ENCODE peak calls at places on chromosomes 4 and X, in five cellular contexts. E, D, M, K and U are unnamed samples.

GRCh38 chr4:55553442-55553841 is 6.7 kb upstream of the CLOCK start:
- DNase-seq in E (no peak), M (no peak), K (no peak), D (no peak), U (no peak)

GRCh38 chr4:16205298-16206164 is 20.7 kb downstream of the TAPT1 start:
- DNase-seq in D (peak; percentile 18), M (peak; percentile 45), E (peak; percentile 14), K (no peak), U (no peak)

GRCh38 chr4:2074588-2074987 is 15.5 kb downstream of the NAT8L start:
- DNase-seq in M (no peak), K (no peak), D (no peak), E (no peak), U (no peak)

GRCh38 chr4:143021384-143021783 is 163.3 kb upstream of the USP38 start:
- DNase-seq in D (peak; percentile 40), M (peak; percentile 52), K (no peak), E (no peak), U (no peak)

GRCh38 chr4:978957-979701 is 5.8 kb upstream of the DGKQ start:
- DNase-seq in E (no peak), K (no peak), D (no peak), M (no peak), U (no peak)

GRCh38 chrX:23904096-23904495 is 3.6 kb downstream of the APOO start:
- DNase-seq in D (no peak), M (no peak), K (no peak), E (no peak), U (no peak)

GRCh38 chrX:113906168-113906567 is 677.7 kb upstream of the HTR2C start:
- DNase-seq in M (no peak), D (no peak), K (no peak), E (no peak), U (no peak)

GRCh38 chrX:19627533-19627932 is 112.2 kb upstream of the MAP3K15 start:
- DNase-seq in M (no peak), E (no peak), K (no peak), D (no peak), U (no peak)

GRCh38 chrX:20355187-20355586 is 88.5 kb upstream of the RPS6KA3 start:
- DNase-seq in D (no peak), K (no peak), E (no peak), M (no peak), U (no peak)

GRCh38 chrX:149074429-149074828 is 430.7 kb downstream of the IDS start:
- DNase-seq in K (peak; percentile 3), D (peak; percentile 1), M (peak; percentile 8), E (no peak), U (no peak)

GRCh38 chr4:42371306-42372063 is 25.8 kb upstream of the SHISA3 start:
- DNase-seq in D (no peak), M (peak; percentile 75), E (peak; percentile 9), K (no peak), U (no peak)

GRCh38 chrX:123084797-123085196 is 99.3 kb upstream of the GRIA3 start:
- DNase-seq in M (no peak), E (no peak), K (no peak), D (no peak), U (no peak)

GRCh38 chr4:138953962-138954371 is 61.6 kb upstream of the NOCT start:
- DNase-seq in E (no peak), K (no peak), D (no peak), M (no peak), U (no peak)

GRCh38 chr4:186827542-186827887 is 103.9 kb upstream of the FAT1 start:
- DNase-seq in K (no peak), M (no peak), D (no peak), E (no peak), U (no peak)

GRCh38 chr4:183118585-183118984 is 19.5 kb downstream of the WWC2 start:
- DNase-seq in K (no peak), E (no peak), M (no peak), D (no peak), U (no peak)

GRCh38 chr4:134470544-134470943 is 269.0 kb upstream of the PABPC4L start:
- DNase-seq in D (no peak), M (peak; percentile 3), K (no peak), E (no peak), U (peak; percentile 24)

GRCh38 chrX:120457766-120458180 is 11.3 kb downstream of the LAMP2 start:
- DNase-seq in E (no peak), D (peak; percentile 12), K (no peak), M (peak; percentile 9), U (no peak)

GRCh38 chr4:45100936-45101818 is 374.8 kb upstream of the GNPDA2 start:
- DNase-seq in E (no peak), K (no peak), M (no peak), D (no peak), U (no peak)

GRCh38 chr4:163113921-163114703 is 52.6 kb downstream of the NAF1 start:
- DNase-seq in E (no peak), M (no peak), D (no peak), K (no peak), U (no peak)

GRCh38 chrX:74521961-74522833 is 92.2 kb downstream of the RLIM start:
- DNase-seq in E (no peak), M (no peak), D (no peak), K (no peak), U (no peak)

GRCh38 chr4:81786770-81787169 is 315.1 kb upstream of the RASGEF1B start:
- DNase-seq in E (no peak), M (no peak), D (no peak), K (no peak), U (no peak)

GRCh38 chr4:138275946-138276621 is 33.9 kb upstream of the SLC7A11 start:
- DNase-seq in E (peak; percentile 25), D (no peak), K (no peak), M (no peak), U (no peak)

GRCh38 chr4:184775854-184776555 is 42.1 kb upstream of the CENPU start:
- DNase-seq in K (no peak), M (no peak), E (no peak), D (no peak), U (no peak)

GRCh38 chrX:48030237-48030636 is 23.4 kb downstream of the SPACA5 start:
- DNase-seq in D (no peak), E (no peak), K (no peak), M (no peak), U (no peak)

GRCh38 chrX:129099206-129099605 is 424.1 kb downstream of the SMARCA1 start:
- DNase-seq in M (no peak), E (no peak), D (no peak), K (peak; percentile 6), U (no peak)

GRCh38 chrX:105803891-105804290 is 18.4 kb upstream of the NRK start:
- DNase-seq in D (no peak), E (no peak), K (no peak), M (no peak), U (no peak)

GRCh38 chr4:55635282-55635681 is 816 bp downstream of the NMU start:
- DNase-seq in D (no peak), K (peak; percentile 15), M (no peak), E (no peak), U (no peak)

GRCh38 chrX:1871887-1872286 is 257.0 kb downstream of the ASMT start:
- DNase-seq in K (no peak), D (no peak), E (no peak), M (no peak), U (no peak)

GRCh38 chrX:1874416-1874815 is 259.6 kb downstream of the ASMT start:
- DNase-seq in M (no peak), K (no peak), E (no peak), D (no peak), U (no peak)

GRCh38 chrX:1876041-1876440 is 261.2 kb downstream of the ASMT start:
- DNase-seq in M (no peak), E (no peak), K (no peak), D (no peak), U (no peak)

GRCh38 chrX:1874899-1875298 is 260.0 kb downstream of the ASMT start:
- DNase-seq in E (no peak), K (no peak), M (no peak), D (no peak), U (no peak)

DNA sequence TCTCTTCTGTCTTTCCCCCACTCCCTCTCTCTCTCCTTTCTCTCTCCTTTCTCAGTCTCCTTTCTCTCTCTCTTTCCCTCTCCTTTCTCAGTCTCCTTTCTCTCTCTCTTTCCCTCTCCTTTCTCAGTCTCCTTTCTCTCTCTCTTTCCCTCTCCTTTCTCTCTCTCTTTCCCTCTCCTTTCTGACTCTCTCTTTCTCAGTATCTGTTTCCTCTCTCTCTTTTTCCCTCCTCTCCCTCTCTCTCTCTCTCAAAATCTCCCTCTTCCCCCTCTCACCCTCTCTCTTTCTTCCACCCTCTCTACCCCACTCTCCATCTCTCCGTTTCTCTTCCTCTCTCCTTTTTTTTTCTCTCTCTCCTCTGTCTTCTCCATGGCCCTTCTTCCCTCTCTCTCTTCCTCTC is 258.8 kb downstream of the ASMT start:
- DNase-seq in K (no peak), E (no peak), D (no peak), M (no peak), U (no peak)
- TF ChIP-seq CTCF in K (no peak), E (no peak), D (no peak), M (no peak), U (no peak)

DNA sequence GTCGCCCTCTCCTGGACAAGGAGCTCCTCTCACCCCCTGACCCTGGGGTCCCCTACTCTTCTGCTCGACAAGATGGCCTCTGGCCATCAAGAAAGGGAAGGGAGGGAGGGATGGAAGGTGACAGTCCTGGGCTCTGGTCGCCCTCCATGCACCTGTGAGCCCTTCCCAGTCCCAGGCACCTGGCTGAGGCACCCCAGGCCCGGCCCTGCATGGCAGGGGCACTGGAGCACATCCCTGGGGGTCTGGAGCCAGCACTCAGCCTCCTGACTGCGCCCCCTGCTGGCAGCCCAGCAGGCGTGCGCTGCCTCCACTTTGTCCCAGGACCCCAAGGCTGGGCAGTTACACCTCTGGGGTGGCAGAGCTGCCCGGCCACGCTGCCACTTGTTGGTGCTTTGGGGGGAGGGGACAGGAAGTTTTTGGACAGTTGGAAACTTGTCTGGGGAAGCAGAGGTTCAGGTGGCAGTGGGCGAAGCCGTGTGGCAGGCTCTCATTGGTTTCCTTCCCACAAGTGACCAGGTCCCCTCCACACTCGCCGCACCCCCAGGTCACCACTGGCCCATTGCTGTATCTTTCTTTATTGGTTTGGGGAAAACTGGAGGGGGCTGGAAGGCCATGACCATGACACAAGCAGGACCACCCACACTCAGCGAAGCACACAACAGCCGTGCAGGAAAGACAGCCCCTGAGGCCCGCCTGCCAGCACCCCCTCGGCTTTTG is 4.3 kb downstream of the PNCK start:
- DNase-seq in K (peak; percentile 65), E (peak; percentile 55), D (no peak), M (peak; percentile 76), U (peak; percentile 31)
- TF ChIP-seq CTCF in K (peak; percentile 75), E (peak; percentile 57), D (peak; percentile 80), M (peak; percentile 64), U (peak; percentile 81)

DNA sequence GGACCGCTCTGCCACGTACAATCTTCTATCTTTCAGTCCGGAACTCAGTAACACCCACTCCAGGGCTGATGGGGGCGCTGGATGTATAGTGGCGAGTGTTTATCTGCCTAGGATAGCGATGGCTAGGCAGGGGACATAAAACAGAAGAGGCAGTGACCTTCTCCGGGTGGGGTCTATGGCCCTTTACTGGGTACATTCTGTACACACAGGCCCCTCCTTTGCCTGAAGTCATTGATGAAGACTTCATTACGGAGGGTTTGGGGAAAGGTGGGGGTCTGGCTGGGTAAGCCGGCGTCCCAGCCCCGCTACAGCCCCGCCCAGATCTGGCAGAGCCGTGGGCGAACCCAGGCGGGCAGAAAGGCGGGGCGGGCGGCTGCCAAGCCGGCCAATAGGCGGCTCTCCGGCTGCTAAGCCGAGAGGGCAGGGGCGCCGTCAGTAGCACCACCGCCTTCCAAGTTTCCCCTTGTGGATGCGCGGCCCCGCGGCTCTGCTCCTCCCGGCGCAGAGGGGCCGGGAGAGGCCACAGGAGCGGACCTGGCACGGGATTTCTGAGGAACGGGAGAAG is at the start of gene CHST7:
- DNase-seq in E (peak; percentile 67), M (peak; percentile 51), K (peak; percentile 72), D (peak; percentile 77), U (peak; percentile 78)
- TF ChIP-seq CTCF in E (peak; percentile 61), M (no peak), K (peak; percentile 12), D (peak; percentile 27), U (no peak)

GRCh38 chr4:75678473-75678872 is 5.3 kb upstream of the G3BP2 start:
- DNase-seq in M (no peak), K (no peak), E (no peak), D (no peak), U (no peak)
- TF ChIP-seq CTCF in M (no peak), K (no peak), E (no peak), D (no peak), U (no peak)